ENCODE peak calls at places on chromosomes 1 and 21, in ten cellular contexts. O, N, H, Z, L, P, S, D, Y and T are unnamed samples. For H3K4me1, the result is how much of the 10 kb centered on the place peaks cover.

GRCh38 chr1:198056255-198056654 is 100.5 kb upstream of the NEK7 start:
- DNase-seq in O (peak), N (no peak), H (no peak), Z (no peak), L (no peak), P (no peak), S (no peak), D (no peak), Y (no peak), T (peak)

GRCh38 chr21:42575111-42575510 is 61.5 kb downstream of the SLC37A1 start:
- DNase-seq in O (no peak), N (no peak), H (no peak), Z (no peak), L (peak), P (no peak), S (peak), D (no peak), Y (no peak), T (no peak)

GRCh38 chr1:3105167-3105863 is 36.3 kb downstream of the PRDM16 start:
- DNase-seq in O (no peak), N (no peak), H (peak), Z (no peak), L (no peak), P (peak), S (no peak), D (no peak), Y (no peak), T (no peak)

GRCh38 chr1:229940689-229941088 is 126.3 kb upstream of the GALNT2 start:
- DNase-seq in O (no peak), N (no peak), H (no peak), Z (no peak), L (no peak), P (peak), S (no peak), D (no peak), Y (no peak), T (no peak)

GRCh38 chr1:13589403-13589802 is 5.8 kb downstream of the PDPN start:
- DNase-seq in O (no peak), N (no peak), H (no peak), Z (no peak), L (no peak), P (no peak), S (no peak), D (no peak), Y (no peak), T (no peak)

GRCh38 chr1:39575191-39576015 is 1.2 kb downstream of the PABPC4 start:
- DNase-seq in O (peak), N (peak), H (peak), Z (peak), L (peak), P (peak), S (peak), D (no peak), Y (peak), T (peak)

GRCh38 chr1:78607334-78607927 is 12.8 kb upstream of the IFI44L start:
- DNase-seq in O (no peak), N (no peak), H (no peak), Z (no peak), L (no peak), P (peak), S (no peak), D (no peak), Y (no peak), T (no peak)

GRCh38 chr1:208047476-208047934 is 136.6 kb upstream of the CD34 start:
- DNase-seq in O (no peak), N (peak), H (no peak), Z (peak), L (peak), P (peak), S (peak), D (no peak), Y (no peak), T (no peak)

GRCh38 chr1:44636711-44637589 is 37.3 kb downstream of the TMEM53 start:
- DNase-seq in O (no peak), N (peak), H (no peak), Z (no peak), L (no peak), P (peak), S (no peak), D (no peak), Y (no peak), T (no peak)

GRCh38 chr1:89905391-89906058 is 84.7 kb downstream of the LRRC8D start:
- DNase-seq in O (no peak), N (no peak), H (no peak), Z (no peak), L (no peak), P (peak), S (no peak), D (no peak), Y (no peak), T (no peak)

GRCh38 chr1:206890690-206891089 is 6.6 kb upstream of the IL24 start:
- DNase-seq in O (no peak), N (peak), H (no peak), Z (no peak), L (peak), P (peak), S (no peak), D (no peak), Y (no peak), T (peak)

GRCh38 chr1:172599912-172600311 is 59.0 kb upstream of the FASLG start:
- DNase-seq in O (no peak), N (peak), H (no peak), Z (no peak), L (no peak), P (no peak), S (no peak), D (no peak), Y (no peak), T (no peak)

GRCh38 chr1:85934531-85934930 is 222.0 kb downstream of the COL24A1 start:
- DNase-seq in O (no peak), N (no peak), H (no peak), Z (no peak), L (no peak), P (no peak), S (no peak), D (no peak), Y (no peak), T (no peak)

GRCh38 chr1:844472-845026 is 79.2 kb upstream of the SAMD11 start:
- DNase-seq in O (no peak), N (no peak), H (no peak), Z (no peak), L (no peak), P (no peak), S (no peak), D (no peak), Y (no peak), T (no peak)

GRCh38 chr1:152013664-152014237 is 20.1 kb upstream of the S100A10 start:
- DNase-seq in O (peak), N (no peak), H (no peak), Z (no peak), L (peak), P (peak), S (no peak), D (no peak), Y (no peak), T (peak)

GRCh38 chr1:91757760-91758545 is 128.0 kb downstream of the TGFBR3 start:
- DNase-seq in O (no peak), N (no peak), H (no peak), Z (no peak), L (peak), P (no peak), S (no peak), D (no peak), Y (no peak), T (no peak)

GRCh38 chr1:100440075-100440809 is 87.9 kb downstream of the CDC14A start:
- DNase-seq in O (peak), N (no peak), H (no peak), Z (no peak), L (peak), P (no peak), S (no peak), D (no peak), Y (peak), T (peak)

GRCh38 chr1:35559317-35559944 is 1.8 kb downstream of the NCDN start:
- DNase-seq in O (peak), N (no peak), H (no peak), Z (no peak), L (no peak), P (no peak), S (no peak), D (no peak), Y (peak), T (no peak)

GRCh38 chr1:152047607-152047953 is 10.8 kb upstream of the S100A11 start:
- DNase-seq in O (no peak), N (peak), H (no peak), Z (no peak), L (no peak), P (peak), S (peak), D (no peak), Y (no peak), T (no peak)

GRCh38 chr1:92066321-92066720 is 8.9 kb downstream of the SETSIP start:
- DNase-seq in O (no peak), N (no peak), H (no peak), Z (no peak), L (no peak), P (no peak), S (no peak), D (no peak), Y (no peak), T (no peak)

GRCh38 chr1:235357485-235358378 is 9.5 kb upstream of the TBCE start:
- DNase-seq in O (no peak), N (no peak), H (peak), Z (no peak), L (peak), P (no peak), S (no peak), D (no peak), Y (no peak), T (no peak)

GRCh38 chr1:176754663-176755062 is 291.7 kb downstream of the PAPPA2 start:
- DNase-seq in O (no peak), N (no peak), H (no peak), Z (no peak), L (no peak), P (no peak), S (no peak), D (no peak), Y (no peak), T (no peak)

GRCh38 chr1:43978551-43979260 is at the start of gene B4GALT2:
- DNase-seq in O (peak), N (peak), H (no peak), Z (peak), L (peak), P (peak), S (no peak), D (no peak), Y (no peak), T (peak)

GRCh38 chr1:55140546-55140983 is 74.6 kb downstream of the USP24 start:
- DNase-seq in O (peak), N (peak), H (peak), Z (no peak), L (peak), P (peak), S (peak), D (peak), Y (peak), T (peak)

GRCh38 chr1:42847721-42848470 is 1.5 kb downstream of the ZNF691 start:
- DNase-seq in O (peak), N (no peak), H (no peak), Z (no peak), L (no peak), P (no peak), S (no peak), D (no peak), Y (no peak), T (no peak)

GRCh38 chr1:160542303-160542945 is 19.4 kb upstream of the SLAMF6 start:
- DNase-seq in O (no peak), N (no peak), H (no peak), Z (no peak), L (no peak), P (no peak), S (no peak), D (no peak), Y (no peak), T (peak)
- H3K4me1 ChIP-seq in O (half or more), N (under half), H (under half), Z (under half), L (half or more), P (under half), S (under half), D (under half), Y (under half), T (under half)

DNA sequence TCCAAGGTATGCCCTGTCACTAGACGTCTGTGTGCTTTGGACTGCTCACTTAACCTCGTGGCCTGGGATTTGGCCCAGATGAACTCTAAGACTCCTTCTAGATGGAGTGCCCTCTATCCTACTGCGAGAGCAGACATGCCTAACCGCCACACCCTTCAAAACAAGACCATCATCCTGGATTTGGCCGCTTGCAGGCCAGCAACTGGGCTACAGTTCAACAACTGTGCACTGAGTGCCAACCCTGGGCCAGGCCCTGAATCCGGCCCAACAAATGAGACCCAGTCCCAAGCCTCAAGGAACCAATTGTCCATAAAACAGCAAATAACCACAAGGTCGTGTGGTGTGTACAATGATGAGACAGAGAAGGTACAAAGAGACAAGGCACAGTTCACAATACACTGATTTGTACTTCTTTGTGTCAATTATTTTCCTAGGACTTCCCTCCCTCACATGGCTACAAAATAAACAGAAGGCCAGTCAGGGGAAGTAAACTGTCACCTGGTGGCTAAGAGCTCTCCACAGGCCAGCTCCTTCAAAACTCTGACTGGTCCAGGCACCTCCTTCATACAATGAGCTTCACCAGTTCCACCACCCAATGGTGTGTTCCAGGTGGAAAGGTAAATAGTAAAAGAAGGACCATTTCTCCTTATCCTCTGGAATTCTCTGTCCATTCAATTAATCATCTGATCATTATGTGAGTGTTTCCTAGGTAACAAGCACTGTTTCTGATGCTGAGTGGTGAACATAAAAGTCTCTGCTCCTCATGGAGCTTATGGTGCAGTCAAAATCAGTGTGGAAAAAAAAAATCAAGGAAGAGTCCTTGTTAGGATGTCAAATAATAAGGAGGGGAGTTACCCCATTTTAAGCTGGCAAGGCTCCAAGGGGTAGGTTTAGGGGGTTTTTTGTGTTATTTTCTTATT is 60.4 kb downstream of the CAPZB start:
- DNase-seq in O (no peak), N (no peak), H (no peak), Z (no peak), L (no peak), P (no peak), S (no peak), D (no peak), Y (no peak), T (peak)
- H3K4me1 ChIP-seq in O (under half), N (under half), H (under half), Z (half or more), L (half or more), P (under half), S (half or more), D (half or more), Y (under half), T (under half)

GRCh38 chr1:201718346-201719202 is 110.4 kb upstream of the IPO9 start:
- DNase-seq in O (peak), N (no peak), H (no peak), Z (no peak), L (no peak), P (no peak), S (peak), D (no peak), Y (no peak), T (no peak)
- H3K4me1 ChIP-seq in O (under half), N (under half), H (under half), Z (half or more), L (half or more), P (half or more), S (half or more), D (half or more), Y (under half), T (under half)

GRCh38 chr1:223712856-223713494 is 636 bp downstream of the CAPN2 start:
- DNase-seq in O (peak), N (no peak), H (no peak), Z (peak), L (peak), P (no peak), S (peak), D (no peak), Y (peak), T (peak)
- H3K4me1 ChIP-seq in O (half or more), N (half or more), H (under half), Z (half or more), L (half or more), P (under half), S (half or more), D (half or more), Y (half or more), T (under half)

DNA sequence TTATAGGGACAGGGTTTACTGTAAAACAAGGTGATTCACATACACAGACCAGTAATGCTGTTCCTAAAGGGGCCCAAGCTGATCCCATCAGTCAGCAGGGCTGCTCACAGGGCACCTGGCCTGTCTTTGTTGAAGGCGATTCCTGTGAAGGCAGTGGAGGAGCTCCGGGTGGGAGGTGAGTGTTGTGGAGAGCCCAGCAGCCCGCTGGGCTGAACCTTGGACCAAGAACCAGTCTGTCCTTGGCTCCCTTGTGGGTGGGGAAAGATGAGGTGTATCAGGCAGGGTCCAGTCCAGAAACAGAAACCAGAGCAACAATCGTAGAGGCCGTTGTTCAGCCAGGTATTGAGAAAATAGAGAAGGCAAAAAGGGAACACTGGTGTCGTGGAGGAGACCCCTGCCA is 12.5 kb downstream of the PDXK start:
- DNase-seq in O (no peak), N (no peak), H (no peak), Z (no peak), L (no peak), P (no peak), S (no peak), D (no peak), Y (no peak), T (peak)
- H3K4me1 ChIP-seq in O (under half), N (half or more), H (under half), Z (half or more), L (half or more), P (under half), S (half or more), D (half or more), Y (under half), T (under half)

GRCh38 chr1:161193561-161194235 is 5.2 kb downstream of the ADAMTS4 start:
- DNase-seq in O (no peak), N (no peak), H (no peak), Z (no peak), L (no peak), P (no peak), S (no peak), D (no peak), Y (no peak), T (no peak)
- H3K4me1 ChIP-seq in O (under half), N (under half), H (under half), Z (half or more), L (under half), P (under half), S (under half), D (under half), Y (under half), T (under half)

GRCh38 chr1:156124557-156125483 is 10.3 kb downstream of the LMNA start:
- DNase-seq in O (peak), N (peak), H (no peak), Z (no peak), L (peak), P (peak), S (peak), D (no peak), Y (peak), T (peak)
- H3K4me1 ChIP-seq in O (half or more), N (half or more), H (half or more), Z (half or more), L (half or more), P (half or more), S (half or more), D (half or more), Y (half or more), T (under half)

DNA sequence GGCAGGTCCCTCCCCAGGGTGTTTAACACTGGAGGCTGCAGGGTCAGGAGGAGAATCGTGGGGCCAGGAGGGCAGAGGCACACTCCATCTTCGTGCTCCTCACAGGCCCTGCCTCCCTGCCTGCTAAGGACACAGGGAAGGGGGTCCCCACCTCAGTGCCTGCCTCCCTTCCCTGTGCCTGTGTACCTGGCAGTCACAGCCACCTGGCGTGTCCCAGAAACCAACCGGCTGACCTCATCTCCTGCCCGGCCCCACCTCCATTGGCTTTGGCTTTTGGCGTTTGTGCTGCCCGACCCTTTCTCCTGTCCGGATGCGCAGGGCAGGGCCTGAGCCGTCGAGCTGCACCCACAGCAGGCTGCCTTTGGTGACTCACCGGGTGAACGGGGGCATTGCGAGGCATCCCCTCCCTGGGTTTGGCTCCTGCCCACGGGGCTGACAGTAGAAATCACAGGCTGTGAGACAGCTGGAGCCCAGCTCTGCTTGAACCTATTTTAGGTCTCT is 623 bp upstream of the BGLAP start:
- DNase-seq in O (no peak), N (peak), H (no peak), Z (no peak), L (no peak), P (peak), S (no peak), D (no peak), Y (no peak), T (no peak)
- H3K4me1 ChIP-seq in O (under half), N (under half), H (under half), Z (under half), L (under half), P (under half), S (under half), D (under half), Y (under half), T (under half)

GRCh38 chr21:43816611-43817071 is 27.3 kb downstream of the RRP1 start:
- DNase-seq in O (no peak), N (no peak), H (no peak), Z (no peak), L (no peak), P (no peak), S (no peak), D (no peak), Y (no peak), T (no peak)

GRCh38 chr21:43815991-43816390 is 26.6 kb downstream of the RRP1 start:
- DNase-seq in O (no peak), N (no peak), H (no peak), Z (no peak), L (no peak), P (no peak), S (no peak), D (no peak), Y (no peak), T (no peak)

GRCh38 chr21:43814215-43815106 is 25.1 kb downstream of the RRP1 start:
- DNase-seq in O (no peak), N (no peak), H (no peak), Z (no peak), L (no peak), P (peak), S (no peak), D (no peak), Y (no peak), T (no peak)

GRCh38 chr21:43812957-43813730 is 23.8 kb downstream of the RRP1 start:
- DNase-seq in O (no peak), N (no peak), H (no peak), Z (no peak), L (no peak), P (no peak), S (no peak), D (no peak), Y (no peak), T (no peak)

GRCh38 chr21:43815107-43815742 is 25.8 kb downstream of the RRP1 start:
- DNase-seq in O (peak), N (no peak), H (no peak), Z (no peak), L (no peak), P (no peak), S (no peak), D (no peak), Y (no peak), T (peak)
- H3K4me1 ChIP-seq in O (under half), N (under half), H (under half), Z (under half), L (under half), P (under half), S (under half), D (under half), Y (under half), T (under half)